ENCODE peak calls at places on chromosome 21, in five cellular contexts. B, L, Y, U and X are unnamed samples.

GRCh38 chr21:33980276-33980916 is 64.8 kb upstream of the ATP5PO start:
- DNase-seq in B (peak), U (no peak), Y (no peak), L (no peak), X (no peak)

GRCh38 chr21:15841856-15842564 is 112.2 kb downstream of the USP25 start:
- DNase-seq in B (no peak), U (no peak), L (no peak), Y (no peak), X (no peak)

GRCh38 chr21:35394634-35395369 is 345.7 kb upstream of the RUNX1 start:
- DNase-seq in L (no peak), Y (no peak), U (no peak), B (no peak), X (no peak)

GRCh38 chr21:31875424-31876097 is 2.7 kb downstream of the HUNK start:
- DNase-seq in B (no peak), L (no peak), U (no peak), Y (no peak), X (peak)

GRCh38 chr21:30194701-30195299 is 21.1 kb downstream of the CLDN8 start:
- DNase-seq in U (no peak), Y (no peak), B (no peak), L (no peak), X (no peak)

GRCh38 chr21:31233711-31234110 is 110.3 kb downstream of the TIAM1 start:
- DNase-seq in Y (no peak), L (no peak), B (no peak), U (no peak), X (no peak)

GRCh38 chr21:25578070-25578961 is 29.0 kb downstream of the MRPL39 start:
- DNase-seq in L (no peak), Y (no peak), B (no peak), U (no peak), X (no peak)

GRCh38 chr21:37565530-37566223 is 199.1 kb downstream of the DYRK1A start:
- DNase-seq in Y (no peak), B (no peak), L (no peak), U (no peak), X (no peak)

GRCh38 chr21:32456497-32456918 is 44.0 kb downstream of the EVA1C start:
- DNase-seq in L (no peak), B (no peak), Y (peak), U (no peak), X (no peak)

GRCh38 chr21:16420086-16420724 is 690.4 kb downstream of the USP25 start:
- DNase-seq in L (no peak), Y (peak), B (no peak), U (no peak), X (peak)

GRCh38 chr21:31557956-31558838 is 101.3 kb upstream of the SOD1 start:
- DNase-seq in Y (no peak), U (peak), B (peak), L (no peak), X (peak)

GRCh38 chr21:36156815-36157670 is at the start of gene DOP1B:
- DNase-seq in Y (no peak), L (no peak), U (peak), B (no peak), X (no peak)

GRCh38 chr21:25878334-25878733 is 143.6 kb downstream of the GABPA start:
- DNase-seq in L (no peak), Y (no peak), U (no peak), B (no peak), X (no peak)

GRCh38 chr21:35136586-35137254 is 87.6 kb upstream of the RUNX1 start:
- DNase-seq in B (no peak), L (peak), Y (no peak), U (peak), X (peak)

GRCh38 chr21:35933466-35933865 is 126.9 kb downstream of the SETD4 start:
- DNase-seq in Y (peak), B (no peak), U (peak), L (peak), X (peak)

GRCh38 chr21:36135391-36136094 is 664 bp downstream of the CBR3 start:
- DNase-seq in U (peak), L (no peak), B (peak), Y (peak), X (peak)

GRCh38 chr21:25750085-25750484 is 15.3 kb downstream of the GABPA start:
- DNase-seq in B (no peak), L (no peak), U (no peak), Y (no peak), X (no peak)

GRCh38 chr21:32463367-32463766 is 50.9 kb downstream of the EVA1C start:
- DNase-seq in L (peak), U (no peak), B (no peak), Y (no peak), X (no peak)

GRCh38 chr21:31335957-31336738 is 7.9 kb downstream of the TIAM1 start:
- DNase-seq in L (no peak), B (peak), U (no peak), Y (peak), X (peak)

GRCh38 chr21:33490991-33491372 is 534 bp downstream of the DNAJC28 start:
- DNase-seq in L (peak), Y (no peak), U (no peak), B (no peak), X (no peak)

GRCh38 chr21:43703068-43703880 is 15.7 kb upstream of the PDXK start:
- DNase-seq in L (no peak), B (no peak), U (peak), Y (no peak), X (peak)

GRCh38 chr21:34019402-34019801 is 54.0 kb upstream of the MRPS6 start:
- DNase-seq in B (no peak), L (no peak), U (no peak), Y (no peak), X (no peak)

GRCh38 chr21:36200089-36200561 is 43.5 kb downstream of the DOP1B start:
- DNase-seq in Y (no peak), B (peak), L (no peak), U (no peak), X (no peak)

GRCh38 chr21:43283136-43283924 is 114.5 kb downstream of the CRYAA start:
- DNase-seq in U (no peak), Y (no peak), L (no peak), B (no peak), X (no peak)

GRCh38 chr21:40531421-40531820 is 315.5 kb downstream of the DSCAM start:
- DNase-seq in U (no peak), B (no peak), L (no peak), Y (no peak), X (no peak)

GRCh38 chr21:26965567-26966359 is 1.1 kb downstream of the ADAMTS5 start:
- DNase-seq in Y (no peak), U (peak), L (no peak), B (peak), X (peak)

GRCh38 chr21:26966360-26966977 is 419 bp downstream of the ADAMTS5 start:
- DNase-seq in U (no peak), L (no peak), B (peak), Y (no peak), X (peak)

GRCh38 chr21:26964379-26964778 is 2.5 kb downstream of the ADAMTS5 start:
- DNase-seq in B (peak), Y (no peak), L (no peak), U (peak), X (peak)

GRCh38 chr21:26965091-26965566 is 1.8 kb downstream of the ADAMTS5 start:
- DNase-seq in B (no peak), Y (no peak), U (no peak), L (no peak), X (no peak)

DNA sequence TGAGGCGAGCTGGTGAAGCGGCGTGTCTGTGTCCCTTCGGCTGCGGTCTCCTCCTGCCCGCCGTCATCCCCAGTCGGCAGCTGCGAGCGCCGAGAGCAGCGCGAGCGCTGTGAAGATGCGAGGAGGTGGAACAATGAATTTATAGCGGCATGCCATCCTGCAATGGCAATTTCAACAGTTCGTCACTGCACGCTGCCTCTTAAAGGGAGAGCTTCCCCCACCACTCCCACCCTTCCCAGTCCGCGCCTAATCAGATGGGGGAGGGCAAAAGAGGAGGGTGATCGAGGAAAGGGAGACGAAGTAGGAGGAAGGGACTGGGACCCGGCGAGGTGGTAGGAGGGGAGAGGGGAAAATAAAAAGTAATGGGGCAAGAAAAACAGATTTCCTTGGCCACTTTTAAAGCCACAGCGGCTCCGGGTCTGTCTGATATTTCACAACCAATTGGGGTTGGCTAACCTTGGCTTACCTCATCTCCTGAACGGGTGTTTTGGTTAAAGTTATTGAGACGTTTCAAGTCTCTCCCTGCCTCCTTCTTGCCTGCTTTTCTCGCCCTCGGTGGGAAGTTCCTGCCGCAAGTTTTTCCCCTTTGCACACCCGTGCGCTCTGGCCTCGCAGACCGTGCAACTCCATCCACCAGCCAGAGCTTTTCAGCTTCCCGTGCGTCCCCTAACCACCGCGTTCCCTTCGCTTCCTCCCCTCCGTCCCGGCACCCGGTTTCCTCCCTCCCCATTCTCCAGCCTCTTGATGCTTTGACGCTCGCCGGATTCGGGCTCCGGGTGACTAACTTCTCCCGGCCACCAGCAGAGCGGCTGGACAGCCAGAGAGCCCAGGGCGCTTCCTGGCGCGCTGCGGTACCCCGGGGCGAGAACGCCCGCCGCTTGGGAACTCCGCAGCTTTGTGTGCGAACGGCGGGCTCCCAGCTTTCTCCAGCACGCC is at the start of gene ADAMTS5:
- DNase-seq in L (no peak), U (peak), B (peak), Y (peak), X (peak)
- TF ChIP-seq POLR2A in L (no peak), U (peak), B (no peak), Y (peak), X (peak)

GRCh38 chr21:38810034-38810825 is 4.5 kb downstream of the ETS2 start:
- DNase-seq in U (no peak), B (no peak), Y (no peak), L (no peak), X (no peak)
- H3K27ac ChIP-seq in U (peak), B (peak), Y (peak), L (no peak), X (no peak)

GRCh38 chr21:45405271-45405818 is 380 bp downstream of the COL18A1 start:
- DNase-seq in L (no peak), Y (peak), U (no peak), B (peak), X (no peak)
- TF ChIP-seq POLR2A in L (no peak), Y (peak), U (no peak), B (no peak), X (no peak)

DNA sequence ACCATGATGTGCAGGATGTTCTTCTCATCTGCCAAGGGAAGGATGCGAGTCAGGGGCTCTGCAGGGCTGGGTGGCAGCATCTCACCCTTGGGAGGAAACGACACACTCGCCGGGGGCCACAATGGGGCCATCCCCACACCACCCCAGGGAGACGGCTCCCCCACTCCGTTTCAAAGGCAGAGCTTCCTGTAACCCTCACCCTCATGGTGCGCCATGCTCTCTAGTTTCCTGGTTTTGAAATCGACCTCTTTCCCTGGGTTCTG is 20.2 kb downstream of the RIPK4 start:
- DNase-seq in Y (no peak), B (no peak), U (no peak), L (no peak), X (no peak)
- H3K27ac ChIP-seq in Y (no peak), B (no peak), U (no peak), L (no peak), X (no peak)

GRCh38 chr21:28992526-28993292 is at the start of gene LTN1:
- DNase-seq in L (peak), Y (peak), B (peak), U (peak), X (peak)
- TF ChIP-seq POLR2A in L (peak), Y (peak), B (peak), U (peak), X (peak)

GRCh38 chr21:17794631-17795030 is 24.5 kb downstream of the C21orf91 start:
- DNase-seq in L (no peak), Y (no peak), B (no peak), U (no peak), X (no peak)

GRCh38 chr21:17795084-17796036 is 23.8 kb downstream of the C21orf91 start:
- DNase-seq in U (no peak), Y (no peak), B (no peak), L (no peak), X (no peak)

GRCh38 chr21:17797967-17798366 is 21.2 kb downstream of the C21orf91 start:
- DNase-seq in Y (no peak), L (no peak), B (no peak), U (no peak), X (no peak)

GRCh38 chr21:17796503-17796902 is 22.7 kb downstream of the C21orf91 start:
- DNase-seq in U (no peak), L (no peak), Y (no peak), B (no peak), X (no peak)

GRCh38 chr21:17796037-17796403 is 23.1 kb downstream of the C21orf91 start:
- DNase-seq in L (no peak), Y (no peak), B (no peak), U (no peak), X (no peak)
- H3K27ac ChIP-seq in L (no peak), Y (no peak), B (no peak), U (no peak), X (no peak)

GRCh38 chr21:41881051-41881450 is 1.9 kb upstream of the PRDM15 start:
- DNase-seq in B (no peak), Y (no peak), U (no peak), L (no peak), X (no peak)

GRCh38 chr21:41880153-41880552 is 1.0 kb upstream of the PRDM15 start:
- DNase-seq in U (no peak), L (no peak), Y (no peak), B (no peak), X (no peak)

GRCh38 chr21:41877901-41878830 is 978 bp downstream of the PRDM15 start:
- DNase-seq in U (peak), L (no peak), Y (peak), B (peak), X (peak)

GRCh38 chr21:41878831-41879189 is 334 bp downstream of the PRDM15 start:
- DNase-seq in U (peak), Y (peak), B (peak), L (peak), X (peak)

GRCh38 chr21:41879190-41879998 is at the start of gene PRDM15:
- DNase-seq in U (peak), B (peak), Y (peak), L (peak), X (peak)
- TF ChIP-seq POLR2A in U (no peak), B (no peak), Y (peak), L (no peak), X (no peak)

GRCh38 chr21:20720623-20721022 is 277.6 kb upstream of the NCAM2 start:
- DNase-seq in L (no peak), U (no peak), B (no peak), Y (no peak), X (no peak)
- H3K27ac ChIP-seq in L (no peak), U (no peak), B (no peak), Y (no peak), X (no peak)

GRCh38 chr21:45550552-45551210 is 8.4 kb upstream of the SLC19A1 start:
- DNase-seq in U (peak), Y (no peak), B (no peak), L (no peak), X (no peak)
- TF ChIP-seq POLR2A in U (peak), Y (no peak), B (no peak), L (no peak), X (peak)